ENCODE peak calls at places on chromosomes 16 and 17, in seven cellular contexts. One of them, this sample, is unnamed.

GRCh38 chr17:78689029-78689428 is 93.0 kb downstream of the CYTH1 start:
- DNase-seq in uterus: no peak
- DNase-seq in AG10803: no peak
- DNase-seq in T follicular helper cell: no peak
- DNase-seq in left kidney: no peak
- DNase-seq in HFFc6: no peak
- DNase-seq in NCI-H1417: no peak
- DNase-seq in this sample: no peak

GRCh38 chr17:73342549-73343167 is 30.9 kb upstream of the CDC42EP4 start:
- DNase-seq in HFFc6: no peak
- DNase-seq in T follicular helper cell: no peak
- DNase-seq in left kidney: peak
- DNase-seq in AG10803: peak
- DNase-seq in uterus: no peak
- DNase-seq in NCI-H1417: no peak
- DNase-seq in this sample: no peak

GRCh38 chr17:64066709-64067108 is 46.3 kb upstream of the ICAM2 start:
- DNase-seq in T follicular helper cell: no peak
- DNase-seq in HFFc6: no peak
- DNase-seq in uterus: no peak
- DNase-seq in NCI-H1417: no peak
- DNase-seq in left kidney: no peak
- DNase-seq in AG10803: no peak
- DNase-seq in this sample: no peak

GRCh38 chr16:68444058-68444657 is 4.2 kb downstream of the SMPD3 start:
- DNase-seq in uterus: no peak
- DNase-seq in AG10803: no peak
- DNase-seq in NCI-H1417: no peak
- DNase-seq in HFFc6: peak
- DNase-seq in T follicular helper cell: no peak
- DNase-seq in left kidney: peak
- DNase-seq in this sample: no peak

GRCh38 chr16:82344157-82344556 is 174.1 kb upstream of the MPHOSPH6 start:
- DNase-seq in left kidney: peak
- DNase-seq in HFFc6: no peak
- DNase-seq in AG10803: no peak
- DNase-seq in NCI-H1417: no peak
- DNase-seq in T follicular helper cell: no peak
- DNase-seq in uterus: no peak
- DNase-seq in this sample: no peak

GRCh38 chr16:20905576-20905975 is 5.0 kb downstream of the LYRM1 start:
- DNase-seq in uterus: no peak
- DNase-seq in T follicular helper cell: no peak
- DNase-seq in HFFc6: no peak
- DNase-seq in NCI-H1417: no peak
- DNase-seq in left kidney: no peak
- DNase-seq in AG10803: no peak
- DNase-seq in this sample: no peak

GRCh38 chr17:77609553-77610517 is 348.7 kb upstream of the TNRC6C start:
- DNase-seq in AG10803: peak
- DNase-seq in NCI-H1417: no peak
- DNase-seq in uterus: peak
- DNase-seq in T follicular helper cell: peak
- DNase-seq in HFFc6: no peak
- DNase-seq in left kidney: peak
- DNase-seq in this sample: peak

GRCh38 chr17:28982191-28982793 is 23.5 kb downstream of the SEZ6 start:
- DNase-seq in left kidney: peak
- DNase-seq in AG10803: no peak
- DNase-seq in T follicular helper cell: peak
- DNase-seq in HFFc6: no peak
- DNase-seq in uterus: no peak
- DNase-seq in NCI-H1417: no peak
- DNase-seq in this sample: no peak

GRCh38 chr17:45115015-45115625 is 17.2 kb downstream of the PLCD3 start:
- DNase-seq in AG10803: no peak
- DNase-seq in NCI-H1417: no peak
- DNase-seq in HFFc6: no peak
- DNase-seq in left kidney: no peak
- DNase-seq in T follicular helper cell: no peak
- DNase-seq in uterus: no peak
- DNase-seq in this sample: no peak

GRCh38 chr17:77707546-77707945 is 251.0 kb upstream of the TNRC6C start:
- DNase-seq in NCI-H1417: no peak
- DNase-seq in left kidney: no peak
- DNase-seq in uterus: no peak
- DNase-seq in T follicular helper cell: no peak
- DNase-seq in AG10803: no peak
- DNase-seq in HFFc6: no peak
- DNase-seq in this sample: peak

GRCh38 chr16:55955845-55956244 is 80.7 kb upstream of the CES5A start:
- DNase-seq in NCI-H1417: peak
- DNase-seq in T follicular helper cell: no peak
- DNase-seq in uterus: no peak
- DNase-seq in AG10803: peak
- DNase-seq in left kidney: peak
- DNase-seq in HFFc6: no peak
- DNase-seq in this sample: no peak

GRCh38 chr16:80254970-80255369 is 285.8 kb upstream of the DYNLRB2 start:
- DNase-seq in HFFc6: no peak
- DNase-seq in uterus: no peak
- DNase-seq in NCI-H1417: no peak
- DNase-seq in T follicular helper cell: no peak
- DNase-seq in left kidney: no peak
- DNase-seq in AG10803: no peak
- DNase-seq in this sample: no peak